ENCODE peak calls at places on chromosomes 6 and 20, in six cellular contexts. O, Z, B, Q, P and U are unnamed samples.

GRCh38 chr6:69832558-69832957 is 33.8 kb upstream of the COL19A1 start:
- DNase-seq in Z (no peak), P (no peak), B (no peak), Q (no peak), O (no peak), U (no peak)

GRCh38 chr6:119170427-119171407 is 92.3 kb upstream of the FAM184A start:
- DNase-seq in O (no peak), P (no peak), Z (no peak), B (peak), Q (no peak), U (no peak)

GRCh38 chr6:157761331-157761921 is 61.6 kb upstream of the SNX9 start:
- DNase-seq in Q (no peak), P (peak), Z (no peak), O (no peak), B (peak), U (no peak)

GRCh38 chr20:48858075-48858790 is 30.4 kb upstream of the PREX1 start:
- DNase-seq in O (no peak), B (no peak), Z (no peak), P (no peak), Q (no peak), U (peak)

GRCh38 chr6:150895898-150896632 is 30.6 kb downstream of the MTHFD1L start:
- DNase-seq in P (no peak), Q (no peak), B (no peak), O (no peak), Z (no peak), U (no peak)

GRCh38 chr20:5630071-5630470 is 120.1 kb upstream of the SHLD1 start:
- DNase-seq in Z (no peak), O (no peak), Q (no peak), B (no peak), P (no peak), U (no peak)

GRCh38 chr6:35955071-35955470 is 34.2 kb upstream of the SRPK1 start:
- DNase-seq in Z (no peak), Q (no peak), O (no peak), P (no peak), B (peak), U (no peak)

GRCh38 chr6:106197441-106197840 is 111.3 kb downstream of the PRDM1 start:
- DNase-seq in Q (no peak), O (no peak), Z (no peak), P (no peak), B (no peak), U (no peak)

DNA sequence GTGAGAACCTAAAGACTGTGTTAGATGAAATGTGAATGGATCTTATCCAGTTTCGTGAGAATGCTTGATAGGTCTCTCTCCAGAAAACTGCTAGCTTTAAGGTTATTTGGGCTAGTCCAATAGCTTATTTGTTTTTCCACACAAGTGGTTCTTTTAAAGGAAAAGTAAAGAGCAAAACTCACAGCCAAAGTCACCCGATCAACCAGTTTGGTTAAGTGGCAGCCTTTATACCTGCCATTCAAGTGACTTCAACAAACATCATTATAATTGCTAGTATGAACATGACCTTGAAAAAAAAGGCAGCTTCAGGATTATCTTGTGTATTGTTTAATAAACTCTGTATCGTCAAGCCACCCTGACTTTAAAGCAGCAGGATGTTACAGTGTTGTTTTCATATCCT is 253.5 kb downstream of the EPHA7 start:
- DNase-seq in B (no peak), Z (no peak), P (no peak), O (no peak), Q (no peak), U (no peak)
- H3K27ac ChIP-seq in B (no peak), Z (no peak), P (no peak), O (no peak), Q (no peak), U (no peak)

DNA sequence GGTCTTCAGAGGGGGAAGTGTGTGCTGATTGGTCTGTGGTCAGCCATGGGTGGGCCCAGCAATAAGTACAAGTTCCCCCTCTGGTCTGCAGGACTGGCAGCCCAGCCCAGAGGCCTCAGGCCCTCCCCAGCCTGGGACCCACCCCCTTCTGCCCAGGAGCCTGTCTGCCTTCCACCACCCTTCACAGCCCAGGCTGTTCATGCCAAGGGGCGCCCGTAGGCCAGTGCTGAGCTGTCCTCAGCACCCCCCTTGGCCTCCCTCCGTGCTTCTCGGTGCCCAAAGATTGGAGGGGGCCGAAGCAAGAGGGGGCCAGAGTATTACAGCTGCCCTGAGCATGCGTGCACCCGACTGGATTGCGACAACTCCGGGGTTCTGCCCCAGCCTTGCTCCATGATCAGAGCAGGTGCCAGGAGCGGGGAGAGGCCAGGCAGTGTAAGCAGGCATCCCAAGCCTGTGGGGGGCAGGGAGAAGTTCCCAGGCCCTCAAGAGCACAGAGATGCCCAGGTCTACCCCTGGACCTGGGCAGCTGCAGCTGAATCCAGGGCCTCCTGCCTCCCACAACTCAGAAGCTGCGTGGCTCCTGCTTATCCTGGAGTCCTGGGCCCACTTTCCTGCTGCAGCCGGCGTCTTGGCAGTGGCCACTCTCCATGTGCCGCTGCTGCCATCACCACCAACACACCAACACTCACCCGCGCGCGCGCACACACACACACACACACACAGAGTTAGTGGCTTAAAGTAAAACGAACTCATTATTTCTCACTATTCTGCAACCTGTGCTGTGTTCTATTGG is 33.3 kb downstream of the CST9L start:
- DNase-seq in Q (no peak), B (no peak), Z (no peak), O (no peak), P (no peak), U (no peak)
- H3K4me3 ChIP-seq in Q (no peak), B (no peak), Z (no peak), O (no peak), P (no peak), U (no peak)

GRCh38 chr6:34339432-34339831 is 53.0 kb downstream of the NUDT3 start:
- DNase-seq in P (no peak), Q (no peak), O (no peak), B (no peak), Z (no peak), U (no peak)
- H3K27ac ChIP-seq in P (peak), Q (no peak), O (peak), B (no peak), Z (no peak), U (no peak)

GRCh38 chr6:139311826-139312225 is 20.0 kb upstream of the TXLNB start:
- DNase-seq in P (no peak), O (no peak), Q (no peak), Z (no peak), B (no peak), U (no peak)
- H3K4me3 ChIP-seq in P (no peak), O (no peak), Q (no peak), Z (no peak), B (no peak), U (no peak)

GRCh38 chr6:16267428-16268263 is 29.3 kb downstream of the GMPR start:
- DNase-seq in Z (no peak), Q (no peak), O (no peak), B (no peak), P (no peak), U (no peak)

GRCh38 chr6:16265351-16266341 is 27.3 kb downstream of the GMPR start:
- DNase-seq in Z (no peak), P (no peak), B (no peak), Q (no peak), O (no peak), U (no peak)

GRCh38 chr6:16270178-16270794 is 31.9 kb downstream of the GMPR start:
- DNase-seq in B (no peak), Q (no peak), O (no peak), P (no peak), Z (no peak), U (no peak)

GRCh38 chr6:16264785-16265184 is 26.4 kb downstream of the GMPR start:
- DNase-seq in Q (no peak), O (no peak), Z (no peak), P (no peak), B (no peak), U (no peak)
- H3K27ac ChIP-seq in Q (no peak), O (peak), Z (no peak), P (no peak), B (no peak), U (no peak)

DNA sequence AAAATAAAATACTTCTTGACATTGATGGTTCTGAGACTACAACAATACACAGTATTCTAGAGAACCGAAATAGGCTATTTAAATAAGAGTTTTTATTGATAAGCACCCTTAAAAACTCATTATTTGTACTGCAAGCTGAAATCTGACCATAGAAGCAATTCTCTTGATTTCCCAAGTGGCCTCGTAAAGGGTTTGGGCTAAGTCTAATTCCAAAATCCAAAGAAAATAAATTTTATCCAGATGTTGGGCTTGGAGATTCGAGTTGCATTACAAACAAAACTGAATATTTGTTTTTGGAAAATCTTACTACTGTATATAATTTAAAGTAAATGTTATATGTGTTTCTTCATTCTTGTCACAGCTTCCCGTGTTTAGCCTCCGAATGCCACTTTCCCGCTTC is 47.2 kb downstream of the PRL start:
- DNase-seq in B (no peak), Q (no peak), O (no peak), Z (no peak), P (no peak), U (no peak)
- H3K4me3 ChIP-seq in B (no peak), Q (no peak), O (no peak), Z (no peak), P (no peak), U (no peak)

GRCh38 chr6:10514049-10514780 is 6.9 kb upstream of the GCNT2 start:
- DNase-seq in P (no peak), O (no peak), Q (no peak), B (no peak), Z (no peak), U (no peak)
- H3K27ac ChIP-seq in P (no peak), O (peak), Q (no peak), B (no peak), Z (no peak), U (no peak)

GRCh38 chr6:81380718-81381338 is 371.7 kb downstream of the TENT5A start:
- DNase-seq in P (no peak), B (no peak), Q (no peak), Z (no peak), O (no peak), U (no peak)
- H3K4me3 ChIP-seq in P (no peak), B (no peak), Q (no peak), Z (no peak), O (no peak), U (no peak)

DNA sequence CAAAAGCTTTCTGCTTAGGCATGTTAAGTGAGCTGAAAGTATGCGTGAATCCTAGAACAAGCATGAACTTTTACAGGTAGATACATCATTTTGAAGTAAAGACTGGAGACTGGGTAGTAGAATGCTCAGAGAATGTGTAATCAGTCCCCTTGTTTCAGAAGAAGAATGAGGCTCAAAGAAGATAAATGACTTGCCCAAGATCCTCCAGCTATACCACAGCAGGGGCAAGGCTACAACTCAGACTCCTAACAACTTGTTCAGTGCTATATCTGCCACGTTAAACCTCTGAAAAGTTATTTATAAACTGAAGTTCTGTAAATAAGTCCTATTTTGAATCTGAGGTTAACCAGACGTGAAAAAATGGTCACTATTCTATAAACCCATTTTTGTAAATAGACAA is 2.9 kb downstream of the RIPOR2 start:
- DNase-seq in Z (no peak), Q (no peak), O (no peak), P (no peak), B (peak), U (no peak)
- H3K27ac ChIP-seq in Z (no peak), Q (no peak), O (no peak), P (peak), B (no peak), U (no peak)

DNA sequence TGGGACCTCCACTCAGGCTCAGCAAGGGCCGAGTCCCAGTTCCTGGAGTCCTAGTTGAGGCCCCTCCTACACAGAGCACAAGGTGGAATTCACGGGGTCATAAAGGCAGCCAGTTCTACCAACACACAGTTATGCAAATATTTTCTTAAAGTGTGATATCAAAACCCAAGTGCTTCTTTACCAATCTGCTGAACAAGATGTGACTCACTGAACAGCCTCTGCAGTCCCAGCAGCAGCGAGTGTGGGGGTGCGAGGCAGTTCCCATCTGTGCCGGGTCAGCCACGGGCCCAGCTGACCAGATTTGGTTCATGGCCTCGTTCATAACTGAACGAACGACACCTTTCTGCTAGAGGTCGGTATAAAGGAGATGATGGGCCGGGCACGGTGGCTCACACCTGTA is 4.5 kb upstream of the TCEA2 start:
- DNase-seq in P (no peak), Q (no peak), O (no peak), B (peak), Z (no peak), U (no peak)
- H3K4me3 ChIP-seq in P (no peak), Q (no peak), O (no peak), B (no peak), Z (no peak), U (no peak)